ENCODE peak calls at places on chromosomes 12 and 14, in five cellular contexts. One of them, this sample, is unnamed.
A peak's percentile ranks its signal among the peaks of the same experiment; 100 is the strongest.

GRCh38 chr12:112664569-112664968 is 127.0 kb upstream of the RPH3A start:
- DNase-seq in WTC11: peak; percentile 56
- DNase-seq in HepG2: no peak
- DNase-seq in A549: peak; percentile 10
- DNase-seq in K562: peak; percentile 25
- DNase-seq in this sample: no peak

GRCh38 chr14:36676236-36676635 is 14.6 kb downstream of the PAX9 start:
- DNase-seq in HepG2: no peak
- DNase-seq in K562: no peak
- DNase-seq in A549: no peak
- DNase-seq in WTC11: peak; percentile 57
- DNase-seq in this sample: no peak

GRCh38 chr12:92602930-92603623 is 99.7 kb upstream of the PLEKHG7 start:
- DNase-seq in A549: no peak
- DNase-seq in HepG2: no peak
- DNase-seq in WTC11: no peak
- DNase-seq in K562: no peak
- DNase-seq in this sample: no peak

GRCh38 chr14:24816929-24817637 is 183.1 kb upstream of the GZMB start:
- DNase-seq in HepG2: peak; percentile 98
- DNase-seq in WTC11: no peak
- DNase-seq in K562: no peak
- DNase-seq in A549: no peak
- DNase-seq in this sample: no peak

GRCh38 chr14:24849471-24849870 is 200.5 kb downstream of the STXBP6 start:
- DNase-seq in K562: no peak
- DNase-seq in HepG2: no peak
- DNase-seq in WTC11: no peak
- DNase-seq in A549: no peak
- DNase-seq in this sample: no peak

GRCh38 chr12:56836317-56836716 is 73.2 kb downstream of the HSD17B6 start:
- DNase-seq in HepG2: no peak
- DNase-seq in K562: no peak
- DNase-seq in A549: no peak
- DNase-seq in WTC11: no peak
- DNase-seq in this sample: no peak

GRCh38 chr12:57591567-57592325 is 754 bp downstream of the PIP4K2C start:
- DNase-seq in A549: peak; percentile 46
- DNase-seq in K562: peak; percentile 48
- DNase-seq in HepG2: no peak
- DNase-seq in WTC11: no peak
- DNase-seq in this sample: no peak

GRCh38 chr14:64649383-64649998 is 54.7 kb upstream of the PLEKHG3 start:
- DNase-seq in K562: no peak
- DNase-seq in A549: no peak
- DNase-seq in HepG2: no peak
- DNase-seq in WTC11: no peak
- DNase-seq in this sample: no peak

GRCh38 chr12:122862110-122862634 is 26.9 kb downstream of the HIP1R start:
- DNase-seq in A549: no peak
- DNase-seq in K562: no peak
- DNase-seq in WTC11: peak; percentile 9
- DNase-seq in HepG2: no peak
- DNase-seq in this sample: no peak

GRCh38 chr12:62700091-62700490 is 233.5 kb downstream of the MON2 start:
- DNase-seq in K562: no peak
- DNase-seq in HepG2: no peak
- DNase-seq in WTC11: no peak
- DNase-seq in A549: no peak
- DNase-seq in this sample: no peak

GRCh38 chr12:56636118-56636674 is 6.1 kb upstream of the BAZ2A start:
- DNase-seq in HepG2: peak; percentile 84
- DNase-seq in WTC11: peak; percentile 75
- DNase-seq in A549: peak; percentile 96
- DNase-seq in K562: peak; percentile 71
- DNase-seq in this sample: peak; percentile 83

GRCh38 chr12:94074970-94075695 is 73.2 kb upstream of the PLXNC1 start:
- DNase-seq in WTC11: no peak
- DNase-seq in K562: peak; percentile 23
- DNase-seq in A549: peak; percentile 64
- DNase-seq in HepG2: peak; percentile 60
- DNase-seq in this sample: no peak

GRCh38 chr12:42237853-42238239 is 202 bp downstream of the YAF2 start:
- DNase-seq in WTC11: peak; percentile 11
- DNase-seq in K562: no peak
- DNase-seq in HepG2: no peak
- DNase-seq in A549: no peak
- DNase-seq in this sample: no peak

GRCh38 chr12:131190965-131191364 is 237.3 kb downstream of the ADGRD1 start:
- DNase-seq in WTC11: no peak
- DNase-seq in K562: no peak
- DNase-seq in HepG2: no peak
- DNase-seq in A549: no peak
- DNase-seq in this sample: no peak

GRCh38 chr12:74370608-74371216 is 166.9 kb upstream of the ATXN7L3B start:
- DNase-seq in WTC11: no peak
- DNase-seq in HepG2: no peak
- DNase-seq in K562: no peak
- DNase-seq in A549: no peak
- DNase-seq in this sample: no peak

GRCh38 chr12:112761366-112761986 is 30.1 kb upstream of the RPH3A start:
- DNase-seq in A549: no peak
- DNase-seq in K562: no peak
- DNase-seq in WTC11: no peak
- DNase-seq in HepG2: peak; percentile 32
- DNase-seq in this sample: no peak

GRCh38 chr12:131816495-131816894 is 11.7 kb upstream of the MMP17 start:
- DNase-seq in WTC11: no peak
- DNase-seq in K562: no peak
- DNase-seq in HepG2: no peak
- DNase-seq in A549: no peak
- DNase-seq in this sample: no peak

GRCh38 chr14:99568567-99569560 is 35.1 kb downstream of the CCDC85C start:
- DNase-seq in HepG2: no peak
- DNase-seq in WTC11: no peak
- DNase-seq in A549: no peak
- DNase-seq in K562: no peak
- DNase-seq in this sample: no peak

GRCh38 chr12:24909667-24910066 is 39.2 kb downstream of the BCAT1 start:
- DNase-seq in HepG2: no peak
- DNase-seq in K562: no peak
- DNase-seq in A549: no peak
- DNase-seq in WTC11: no peak
- DNase-seq in this sample: no peak

GRCh38 chr14:38254565-38255407 is 1.1 kb downstream of the CLEC14A start:
- DNase-seq in K562: no peak
- DNase-seq in WTC11: peak; percentile 17
- DNase-seq in HepG2: no peak
- DNase-seq in A549: no peak
- DNase-seq in this sample: no peak

GRCh38 chr12:48927261-48927660 is 2.0 kb upstream of the FKBP11 start:
- DNase-seq in HepG2: no peak
- DNase-seq in A549: no peak
- DNase-seq in WTC11: no peak
- DNase-seq in K562: no peak
- DNase-seq in this sample: no peak

GRCh38 chr14:34043627-34044372 is 92.9 kb upstream of the EGLN3 start:
- DNase-seq in K562: peak; percentile 61
- DNase-seq in WTC11: no peak
- DNase-seq in HepG2: peak; percentile 99
- DNase-seq in A549: peak; percentile 67
- DNase-seq in this sample: peak; percentile 97

GRCh38 chr12:120229071-120229582 is 28.2 kb upstream of the RPLP0 start:
- DNase-seq in HepG2: peak; percentile 67
- DNase-seq in WTC11: peak; percentile 41
- DNase-seq in A549: no peak
- DNase-seq in K562: peak; percentile 77
- DNase-seq in this sample: no peak

DNA sequence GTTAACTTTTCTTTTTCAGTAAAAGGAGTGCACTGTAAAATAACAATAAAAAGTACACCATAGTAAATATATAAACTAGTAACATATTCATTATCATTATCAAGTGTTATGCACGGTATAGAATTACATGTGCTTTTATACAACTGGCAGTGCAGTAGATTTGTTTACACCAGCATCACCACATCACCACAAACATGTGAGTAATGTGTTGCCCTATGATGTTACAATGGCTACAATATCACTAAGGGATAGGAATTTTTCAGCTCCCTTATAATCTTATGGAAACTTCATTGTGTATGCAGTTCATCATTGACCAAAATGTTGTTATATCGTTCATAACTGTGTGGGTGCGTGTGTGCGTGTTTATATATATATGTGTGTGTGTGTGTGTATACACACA is 23.5 kb upstream of the NEDD1 start:
- DNase-seq in WTC11: no peak
- DNase-seq in HepG2: no peak
- DNase-seq in K562: no peak
- DNase-seq in A549: no peak
- DNase-seq in this sample: no peak
- TF ChIP-seq ESRRA in WTC11: no peak
- TF ChIP-seq ESRRA in HepG2: no peak
- TF ChIP-seq ESRRA in K562: no peak
- TF ChIP-seq ESRRA in A549: no peak
- TF ChIP-seq ESRRA in this sample: no peak

DNA sequence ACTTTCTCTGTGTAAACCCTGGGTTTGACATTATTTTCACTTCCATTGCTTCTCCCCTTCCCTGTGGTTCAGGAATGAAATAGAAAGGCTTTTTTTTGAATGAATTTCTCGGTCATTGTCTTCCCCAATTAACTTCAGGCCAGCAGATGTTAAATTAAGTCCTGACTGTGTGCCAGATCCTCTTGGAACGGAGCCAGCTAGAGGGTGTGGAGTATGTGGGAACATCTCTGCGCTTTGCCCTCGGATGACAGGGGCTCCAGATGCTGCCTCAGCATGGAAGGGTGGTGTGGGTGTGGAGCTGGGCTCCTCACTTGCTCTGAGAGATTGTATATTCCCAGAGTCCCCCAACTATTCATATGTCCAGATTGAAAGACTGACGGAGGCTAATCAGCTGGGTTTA is 13.1 kb downstream of the KRT85 start:
- DNase-seq in A549: no peak
- DNase-seq in WTC11: no peak
- DNase-seq in HepG2: no peak
- DNase-seq in K562: no peak
- DNase-seq in this sample: no peak
- TF ChIP-seq ESRRA in A549: no peak
- TF ChIP-seq ESRRA in WTC11: no peak
- TF ChIP-seq ESRRA in HepG2: no peak
- TF ChIP-seq ESRRA in K562: no peak
- TF ChIP-seq ESRRA in this sample: no peak

DNA sequence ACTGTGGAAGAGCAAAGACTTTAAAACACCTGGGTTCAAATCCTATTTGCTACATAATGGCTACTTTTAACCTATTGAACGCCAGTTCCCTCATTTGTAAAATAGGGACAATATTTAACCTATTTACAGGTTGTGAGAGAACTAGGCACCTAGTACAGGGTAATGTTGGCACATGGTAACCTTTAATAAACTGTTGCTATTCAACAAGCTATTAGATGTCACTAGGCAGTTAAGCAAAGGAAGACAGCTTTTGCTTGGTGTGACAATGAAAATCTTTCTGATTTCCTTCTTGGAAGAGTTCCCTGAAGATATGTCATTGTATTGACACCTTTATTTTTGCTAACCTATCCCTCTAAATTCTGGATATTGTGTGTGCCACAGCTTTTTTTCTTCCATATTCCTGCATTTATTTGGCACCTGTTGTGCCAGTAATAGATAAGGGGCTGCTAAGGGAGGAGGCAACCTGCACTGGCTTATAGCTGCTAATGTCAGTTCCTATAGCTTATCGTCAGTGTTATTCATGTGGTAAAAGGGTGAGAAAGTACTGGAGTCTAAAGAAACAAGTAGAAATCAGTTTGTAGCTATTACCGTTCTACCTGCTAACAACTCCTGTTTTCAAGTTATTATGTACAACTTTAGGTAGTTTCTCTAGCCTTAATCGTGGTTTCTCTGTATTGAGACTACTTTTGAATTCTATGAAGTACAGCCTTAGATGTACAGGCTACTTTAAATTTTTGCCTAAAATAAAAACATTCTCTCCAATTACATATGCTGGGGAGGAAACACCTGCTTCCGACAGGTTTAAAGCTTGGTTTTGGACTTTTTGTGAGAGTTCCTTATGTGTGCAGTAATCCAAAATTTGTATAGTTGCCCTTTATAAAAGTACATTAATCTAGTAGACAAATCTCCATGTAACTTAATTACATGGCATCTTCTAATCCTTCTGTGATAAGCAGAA is 24.3 kb downstream of the HIF1A start:
- DNase-seq in A549: no peak
- DNase-seq in HepG2: no peak
- DNase-seq in WTC11: no peak
- DNase-seq in K562: no peak
- DNase-seq in this sample: no peak
- TF ChIP-seq ESRRA in A549: no peak
- TF ChIP-seq ESRRA in HepG2: no peak
- TF ChIP-seq ESRRA in WTC11: no peak
- TF ChIP-seq ESRRA in K562: no peak
- TF ChIP-seq ESRRA in this sample: no peak

DNA sequence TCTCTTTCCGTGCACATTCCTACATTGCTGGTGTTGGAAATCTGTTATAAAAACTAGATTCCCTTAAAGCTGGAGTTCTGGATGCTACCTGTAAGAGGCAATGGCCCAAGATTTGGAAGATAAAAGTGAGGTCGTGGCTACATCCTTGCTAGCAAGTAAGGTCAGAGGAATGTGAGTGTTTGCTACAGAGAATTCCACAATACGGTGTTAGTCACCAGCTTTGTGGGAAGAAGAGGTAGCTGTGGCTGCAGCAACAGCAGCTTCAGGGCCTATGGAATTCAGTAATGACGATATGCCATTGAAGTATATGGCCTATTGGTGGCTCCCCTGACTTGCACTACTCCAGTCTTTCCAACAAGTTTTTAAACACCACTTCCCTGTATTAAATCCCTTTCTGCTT is 227.7 kb upstream of the TMEM260 start:
- DNase-seq in WTC11: no peak
- DNase-seq in K562: no peak
- DNase-seq in HepG2: no peak
- DNase-seq in A549: no peak
- DNase-seq in this sample: no peak
- TF ChIP-seq ESRRA in WTC11: no peak
- TF ChIP-seq ESRRA in K562: no peak
- TF ChIP-seq ESRRA in HepG2: no peak
- TF ChIP-seq ESRRA in A549: no peak
- TF ChIP-seq ESRRA in this sample: no peak

This sample was measured in GM12878.